ENCODE peak calls at places on chromosomes 6 and 20, in ten cellular contexts. One of them, this sample, is unnamed.

GRCh38 chr6:35876902-35877301 is 44.0 kb downstream of the SRPK1 start:
- DNase-seq in prostate gland: no peak
- DNase-seq in breast epithelium: no peak
- DNase-seq in stomach: no peak
- DNase-seq in suprapubic skin: no peak
- DNase-seq in transverse colon: no peak
- DNase-seq in K562: no peak
- DNase-seq in H1: no peak
- DNase-seq in spleen: no peak
- DNase-seq in endothelial cell of umbilical vein: peak
- DNase-seq in this sample: no peak

GRCh38 chr20:45997187-45997586 is 11.5 kb upstream of the MMP9 start:
- DNase-seq in breast epithelium: no peak
- DNase-seq in suprapubic skin: no peak
- DNase-seq in transverse colon: no peak
- DNase-seq in H1: no peak
- DNase-seq in endothelial cell of umbilical vein: no peak
- DNase-seq in K562: no peak
- DNase-seq in prostate gland: no peak
- DNase-seq in stomach: no peak
- DNase-seq in spleen: no peak
- DNase-seq in this sample: no peak

GRCh38 chr20:10793741-10794140 is 119.9 kb upstream of the JAG1 start:
- DNase-seq in spleen: no peak
- DNase-seq in K562: no peak
- DNase-seq in transverse colon: no peak
- DNase-seq in stomach: no peak
- DNase-seq in suprapubic skin: no peak
- DNase-seq in breast epithelium: no peak
- DNase-seq in H1: peak
- DNase-seq in prostate gland: peak
- DNase-seq in endothelial cell of umbilical vein: no peak
- DNase-seq in this sample: no peak

GRCh38 chr6:121645100-121645745 is 209.8 kb downstream of the GJA1 start:
- DNase-seq in stomach: no peak
- DNase-seq in prostate gland: no peak
- DNase-seq in spleen: no peak
- DNase-seq in suprapubic skin: no peak
- DNase-seq in breast epithelium: no peak
- DNase-seq in endothelial cell of umbilical vein: no peak
- DNase-seq in transverse colon: no peak
- DNase-seq in H1: no peak
- DNase-seq in K562: no peak
- DNase-seq in this sample: no peak

GRCh38 chr6:21381336-21381963 is 212.1 kb upstream of the SOX4 start:
- DNase-seq in H1: no peak
- DNase-seq in stomach: no peak
- DNase-seq in prostate gland: no peak
- DNase-seq in K562: no peak
- DNase-seq in breast epithelium: no peak
- DNase-seq in transverse colon: no peak
- DNase-seq in suprapubic skin: no peak
- DNase-seq in spleen: no peak
- DNase-seq in endothelial cell of umbilical vein: no peak
- DNase-seq in this sample: no peak

GRCh38 chr6:166277021-166277420 is 31.2 kb downstream of the PRR18 start:
- DNase-seq in stomach: no peak
- DNase-seq in breast epithelium: peak
- DNase-seq in H1: no peak
- DNase-seq in endothelial cell of umbilical vein: no peak
- DNase-seq in spleen: no peak
- DNase-seq in transverse colon: no peak
- DNase-seq in K562: no peak
- DNase-seq in prostate gland: no peak
- DNase-seq in suprapubic skin: no peak
- DNase-seq in this sample: no peak

GRCh38 chr20:10447028-10447427 is 11.9 kb downstream of the SLX4IP start:
- DNase-seq in stomach: peak
- DNase-seq in breast epithelium: no peak
- DNase-seq in K562: peak
- DNase-seq in prostate gland: no peak
- DNase-seq in endothelial cell of umbilical vein: peak
- DNase-seq in suprapubic skin: no peak
- DNase-seq in spleen: no peak
- DNase-seq in H1: no peak
- DNase-seq in transverse colon: peak
- DNase-seq in this sample: peak

GRCh38 chr6:39137235-39137634 is 22.2 kb upstream of the SAYSD1 start:
- DNase-seq in spleen: no peak
- DNase-seq in suprapubic skin: no peak
- DNase-seq in K562: peak
- DNase-seq in stomach: peak
- DNase-seq in breast epithelium: no peak
- DNase-seq in endothelial cell of umbilical vein: peak
- DNase-seq in H1: peak
- DNase-seq in transverse colon: peak
- DNase-seq in prostate gland: no peak
- DNase-seq in this sample: no peak

DNA sequence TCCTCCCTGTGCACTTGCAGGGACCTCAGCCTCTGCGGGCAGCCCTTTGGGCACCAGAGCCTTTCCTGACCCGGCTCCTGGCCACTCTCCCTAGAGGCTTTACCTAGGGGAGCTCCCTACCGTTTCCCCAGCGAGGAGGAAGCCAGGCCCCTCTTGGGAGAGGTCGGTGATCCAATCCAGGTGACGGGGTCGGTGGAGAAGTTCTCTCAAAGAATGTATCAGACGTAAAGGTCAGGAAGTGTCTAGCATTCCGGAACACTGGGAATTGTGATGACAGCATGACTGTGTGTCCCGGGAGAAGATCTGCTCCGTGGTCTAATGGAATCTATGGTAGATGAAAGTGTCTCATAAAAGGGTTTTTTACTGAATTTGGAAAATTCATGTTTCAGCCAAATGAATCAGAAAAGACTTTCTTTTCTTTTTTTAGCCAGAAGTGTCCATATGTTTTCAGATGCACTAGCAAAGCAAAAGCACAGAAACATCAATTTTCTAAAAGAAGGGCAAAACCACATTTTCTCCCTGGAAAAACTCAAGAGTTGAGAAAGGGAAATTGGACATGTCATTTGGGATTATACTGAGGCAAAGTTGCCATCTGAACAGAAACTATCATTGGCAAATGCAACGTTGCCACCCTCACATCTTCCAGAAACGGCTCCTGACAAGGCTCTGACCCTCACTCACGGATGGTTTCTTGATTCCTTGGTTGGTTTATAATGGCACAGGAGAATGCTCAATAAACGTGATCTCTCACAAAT is 289.3 kb downstream of the THBS2 start:
- DNase-seq in prostate gland: no peak
- DNase-seq in spleen: peak
- DNase-seq in transverse colon: no peak
- DNase-seq in H1: no peak
- DNase-seq in breast epithelium: no peak
- DNase-seq in stomach: no peak
- DNase-seq in suprapubic skin: no peak
- DNase-seq in endothelial cell of umbilical vein: no peak
- DNase-seq in K562: no peak
- DNase-seq in this sample: no peak
- TF ChIP-seq POLR2AphosphoS5 in prostate gland: no peak
- TF ChIP-seq POLR2AphosphoS5 in spleen: no peak
- TF ChIP-seq POLR2AphosphoS5 in transverse colon: no peak
- TF ChIP-seq POLR2AphosphoS5 in H1: no peak
- TF ChIP-seq POLR2AphosphoS5 in breast epithelium: no peak
- TF ChIP-seq POLR2AphosphoS5 in stomach: no peak
- TF ChIP-seq POLR2AphosphoS5 in suprapubic skin: no peak
- TF ChIP-seq POLR2AphosphoS5 in endothelial cell of umbilical vein: no peak
- TF ChIP-seq POLR2AphosphoS5 in K562: no peak
- TF ChIP-seq POLR2AphosphoS5 in this sample: no peak

GRCh38 chr6:73516712-73517489 is 3.9 kb downstream of the EEF1A1 start:
- DNase-seq in spleen: no peak
- DNase-seq in suprapubic skin: no peak
- DNase-seq in transverse colon: no peak
- DNase-seq in stomach: no peak
- DNase-seq in H1: no peak
- DNase-seq in K562: no peak
- DNase-seq in endothelial cell of umbilical vein: peak
- DNase-seq in breast epithelium: no peak
- DNase-seq in prostate gland: no peak
- DNase-seq in this sample: no peak
- TF ChIP-seq POLR2A in spleen: no peak
- TF ChIP-seq POLR2A in suprapubic skin: no peak
- TF ChIP-seq POLR2A in transverse colon: no peak
- TF ChIP-seq POLR2A in stomach: peak
- TF ChIP-seq POLR2A in H1: peak
- TF ChIP-seq POLR2A in K562: peak
- TF ChIP-seq POLR2A in endothelial cell of umbilical vein: peak
- TF ChIP-seq POLR2A in breast epithelium: no peak
- TF ChIP-seq POLR2A in prostate gland: no peak
- TF ChIP-seq POLR2A in this sample: peak

GRCh38 chr20:50691585-50692552 is 527 bp upstream of the RIPOR3 start:
- DNase-seq in prostate gland: no peak
- DNase-seq in spleen: no peak
- DNase-seq in suprapubic skin: peak
- DNase-seq in stomach: no peak
- DNase-seq in transverse colon: no peak
- DNase-seq in breast epithelium: no peak
- DNase-seq in K562: peak
- DNase-seq in H1: no peak
- DNase-seq in endothelial cell of umbilical vein: no peak
- DNase-seq in this sample: no peak

GRCh38 chr20:50690562-50690978 is 772 bp downstream of the RIPOR3 start:
- DNase-seq in prostate gland: no peak
- DNase-seq in K562: no peak
- DNase-seq in transverse colon: no peak
- DNase-seq in stomach: no peak
- DNase-seq in spleen: no peak
- DNase-seq in H1: peak
- DNase-seq in endothelial cell of umbilical vein: no peak
- DNase-seq in suprapubic skin: no peak
- DNase-seq in breast epithelium: no peak
- DNase-seq in this sample: no peak

GRCh38 chr20:50689864-50690263 is 1.5 kb downstream of the RIPOR3 start:
- DNase-seq in endothelial cell of umbilical vein: no peak
- DNase-seq in suprapubic skin: no peak
- DNase-seq in K562: no peak
- DNase-seq in transverse colon: no peak
- DNase-seq in spleen: no peak
- DNase-seq in prostate gland: no peak
- DNase-seq in stomach: peak
- DNase-seq in H1: no peak
- DNase-seq in breast epithelium: no peak
- DNase-seq in this sample: no peak

GRCh38 chr20:50692553-50692933 is 1.2 kb upstream of the RIPOR3 start:
- DNase-seq in spleen: no peak
- DNase-seq in prostate gland: no peak
- DNase-seq in K562: no peak
- DNase-seq in endothelial cell of umbilical vein: no peak
- DNase-seq in suprapubic skin: no peak
- DNase-seq in H1: no peak
- DNase-seq in breast epithelium: no peak
- DNase-seq in transverse colon: no peak
- DNase-seq in stomach: no peak
- DNase-seq in this sample: no peak

GRCh38 chr20:50690979-50691584 is at the start of gene RIPOR3:
- DNase-seq in prostate gland: no peak
- DNase-seq in breast epithelium: no peak
- DNase-seq in H1: peak
- DNase-seq in K562: peak
- DNase-seq in transverse colon: no peak
- DNase-seq in suprapubic skin: peak
- DNase-seq in spleen: no peak
- DNase-seq in stomach: peak
- DNase-seq in endothelial cell of umbilical vein: no peak
- DNase-seq in this sample: no peak
- TF ChIP-seq POLR2AphosphoS5 in prostate gland: no peak
- TF ChIP-seq POLR2AphosphoS5 in breast epithelium: no peak
- TF ChIP-seq POLR2AphosphoS5 in H1: no peak
- TF ChIP-seq POLR2AphosphoS5 in K562: peak
- TF ChIP-seq POLR2AphosphoS5 in transverse colon: no peak
- TF ChIP-seq POLR2AphosphoS5 in suprapubic skin: no peak
- TF ChIP-seq POLR2AphosphoS5 in spleen: no peak
- TF ChIP-seq POLR2AphosphoS5 in stomach: no peak
- TF ChIP-seq POLR2AphosphoS5 in endothelial cell of umbilical vein: no peak
- TF ChIP-seq POLR2AphosphoS5 in this sample: no peak

GRCh38 chr6:7062445-7063162 is 45.2 kb upstream of the RREB1 start:
- DNase-seq in endothelial cell of umbilical vein: peak
- DNase-seq in H1: no peak
- DNase-seq in spleen: no peak
- DNase-seq in prostate gland: peak
- DNase-seq in K562: no peak
- DNase-seq in breast epithelium: no peak
- DNase-seq in stomach: peak
- DNase-seq in transverse colon: no peak
- DNase-seq in suprapubic skin: no peak
- DNase-seq in this sample: no peak

GRCh38 chr6:7060769-7061516 is 46.8 kb upstream of the RREB1 start:
- DNase-seq in spleen: no peak
- DNase-seq in endothelial cell of umbilical vein: no peak
- DNase-seq in transverse colon: no peak
- DNase-seq in H1: no peak
- DNase-seq in prostate gland: no peak
- DNase-seq in stomach: no peak
- DNase-seq in K562: no peak
- DNase-seq in suprapubic skin: no peak
- DNase-seq in breast epithelium: no peak
- DNase-seq in this sample: no peak

GRCh38 chr6:7052441-7052936 is 55.3 kb upstream of the RREB1 start:
- DNase-seq in endothelial cell of umbilical vein: no peak
- DNase-seq in prostate gland: no peak
- DNase-seq in spleen: peak
- DNase-seq in stomach: peak
- DNase-seq in transverse colon: peak
- DNase-seq in H1: peak
- DNase-seq in K562: no peak
- DNase-seq in suprapubic skin: peak
- DNase-seq in breast epithelium: no peak
- DNase-seq in this sample: no peak

GRCh38 chr6:7053125-7053784 is 54.5 kb upstream of the RREB1 start:
- DNase-seq in K562: no peak
- DNase-seq in transverse colon: no peak
- DNase-seq in H1: no peak
- DNase-seq in stomach: no peak
- DNase-seq in suprapubic skin: no peak
- DNase-seq in breast epithelium: no peak
- DNase-seq in endothelial cell of umbilical vein: no peak
- DNase-seq in spleen: no peak
- DNase-seq in prostate gland: no peak
- DNase-seq in this sample: no peak

DNA sequence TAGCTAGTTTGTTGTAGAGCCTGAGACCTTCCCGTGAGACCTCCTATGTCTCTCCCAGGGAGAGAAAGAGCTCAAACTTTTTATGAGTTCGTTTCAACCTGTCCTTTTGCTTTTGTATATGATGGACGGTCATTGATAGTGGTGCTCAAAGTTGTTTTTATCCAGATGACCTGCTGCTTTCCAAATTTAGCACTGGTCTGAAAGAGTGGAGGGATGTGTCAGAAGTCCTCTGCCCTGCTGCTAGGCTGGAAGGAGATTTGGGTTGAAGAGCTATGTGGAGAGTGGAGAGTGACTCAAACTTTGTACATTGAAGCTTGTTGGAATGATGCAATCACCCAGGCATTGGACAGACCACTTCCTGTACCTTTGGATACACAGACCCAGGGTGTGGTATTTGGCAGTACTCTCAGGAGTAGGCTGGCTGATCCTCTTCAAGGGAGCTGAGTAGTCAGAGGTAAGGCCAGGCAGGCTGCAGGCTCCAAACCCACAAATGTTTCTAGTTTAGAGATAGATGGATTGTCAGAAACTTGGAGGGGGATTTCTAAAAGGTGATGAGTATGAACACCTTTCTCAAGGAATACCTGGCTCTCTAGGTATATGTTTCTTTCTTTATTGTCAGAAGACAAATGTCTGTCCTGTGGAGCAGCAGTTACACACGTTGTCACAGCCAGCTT is 49.4 kb upstream of the RREB1 start:
- DNase-seq in suprapubic skin: no peak
- DNase-seq in stomach: peak
- DNase-seq in endothelial cell of umbilical vein: no peak
- DNase-seq in transverse colon: peak
- DNase-seq in H1: no peak
- DNase-seq in spleen: no peak
- DNase-seq in prostate gland: peak
- DNase-seq in K562: peak
- DNase-seq in breast epithelium: peak
- DNase-seq in this sample: no peak
- TF ChIP-seq POLR2A in suprapubic skin: no peak
- TF ChIP-seq POLR2A in stomach: peak
- TF ChIP-seq POLR2A in endothelial cell of umbilical vein: no peak
- TF ChIP-seq POLR2A in transverse colon: peak
- TF ChIP-seq POLR2A in H1: no peak
- TF ChIP-seq POLR2A in spleen: no peak
- TF ChIP-seq POLR2A in prostate gland: peak
- TF ChIP-seq POLR2A in K562: peak
- TF ChIP-seq POLR2A in breast epithelium: no peak
- TF ChIP-seq POLR2A in this sample: no peak

This sample was measured in GM12891.